ENCODE peak calls at places on chromosomes 6 and 20, in seven cellular contexts. E is ascending aorta, P is small intestine, F is COR-L47, M is H1, U is RWPE1, R is Calu3. X is an unnamed sample.

GRCh38 chr6:5215181-5215580 is 45.6 kb downstream of the LYRM4 start:
- DNase-seq in E (no peak), P (no peak), F (no peak), M (no peak), U (no peak), R (no peak), X (no peak)

GRCh38 chr20:57792386-57793095 is 82.7 kb upstream of the PMEPA1 start:
- DNase-seq in E (no peak), P (no peak), F (no peak), M (no peak), U (peak), R (no peak), X (peak)

GRCh38 chr20:61117725-61118124 is 134.3 kb upstream of the CDH4 start:
- DNase-seq in E (no peak), P (no peak), F (no peak), M (no peak), U (no peak), R (peak), X (peak)

GRCh38 chr6:95417856-95418255 is 159.5 kb upstream of the MANEA start:
- DNase-seq in E (no peak), P (no peak), F (peak), M (no peak), U (no peak), R (no peak), X (no peak)

GRCh38 chr6:41488392-41489129 is 57.6 kb upstream of the FOXP4 start:
- DNase-seq in E (no peak), P (no peak), F (no peak), M (peak), U (no peak), R (no peak), X (peak)

GRCh38 chr20:22582960-22583772 is 1.2 kb downstream of the FOXA2 start:
- DNase-seq in E (no peak), P (no peak), F (no peak), M (peak), U (no peak), R (peak), X (peak)

GRCh38 chr6:4924872-4925271 is 79.0 kb downstream of the RPP40 start:
- DNase-seq in E (no peak), P (no peak), F (no peak), M (no peak), U (no peak), R (no peak), X (peak)

GRCh38 chr20:45372646-45373352 is 5.3 kb downstream of the TP53TG5 start:
- DNase-seq in E (no peak), P (no peak), F (no peak), M (peak), U (no peak), R (no peak), X (no peak)

GRCh38 chr6:106257195-106257594 is 68.4 kb downstream of the ATG5 start:
- DNase-seq in E (no peak), P (peak), F (no peak), M (no peak), U (peak), R (no peak), X (peak)

GRCh38 chr6:132359891-132360290 is 41.4 kb downstream of the MOXD1 start:
- DNase-seq in E (no peak), P (no peak), F (no peak), M (no peak), U (no peak), R (no peak), X (no peak)

GRCh38 chr6:157953580-157954091 is 28.0 kb upstream of the SYNJ2 start:
- DNase-seq in E (no peak), P (no peak), F (no peak), M (no peak), U (no peak), R (no peak), X (no peak)

GRCh38 chr6:82331031-82331773 is 32.4 kb upstream of the TPBG start:
- DNase-seq in E (no peak), P (no peak), F (no peak), M (no peak), U (peak), R (no peak), X (peak)

GRCh38 chr6:15872252-15873103 is 209.7 kb upstream of the DTNBP1 start:
- DNase-seq in E (no peak), P (no peak), F (no peak), M (no peak), U (no peak), R (no peak), X (no peak)

GRCh38 chr20:51705400-51705799 is 62.8 kb downstream of the ATP9A start:
- DNase-seq in E (no peak), P (no peak), F (no peak), M (no peak), U (no peak), R (no peak), X (no peak)

GRCh38 chr20:12882832-12883506 is 125.8 kb upstream of the SPTLC3 start:
- DNase-seq in E (no peak), P (no peak), F (no peak), M (no peak), U (no peak), R (no peak), X (peak)

GRCh38 chr6:118810420-118811027 is 83.4 kb upstream of the ASF1A start:
- DNase-seq in E (no peak), P (peak), F (no peak), M (no peak), U (no peak), R (no peak), X (no peak)

GRCh38 chr20:17843246-17844132 is 125.1 kb downstream of the SNX5 start:
- DNase-seq in E (peak), P (no peak), F (no peak), M (no peak), U (peak), R (peak), X (peak)

X was measured in bronchial epithelial cell.